ENCODE peak calls at places on chromosomes 11 and 22, in seven cellular contexts. One of them, this sample, is unnamed.

GRCh38 chr11:1563697-1564534 is 8.2 kb downstream of the DUSP8 start:
- DNase-seq in adipocyte: no peak
- DNase-seq in heart right ventricle: no peak
- DNase-seq in lower lobe of right lung: no peak
- DNase-seq in A549: no peak
- DNase-seq in body of pancreas: no peak
- DNase-seq in cardiac muscle cell: no peak
- DNase-seq in this sample: no peak

GRCh38 chr11:117829369-117829725 is 4.8 kb upstream of the FXYD2 start:
- DNase-seq in adipocyte: no peak
- DNase-seq in heart right ventricle: no peak
- DNase-seq in lower lobe of right lung: no peak
- DNase-seq in A549: no peak
- DNase-seq in body of pancreas: no peak
- DNase-seq in cardiac muscle cell: no peak
- DNase-seq in this sample: no peak

GRCh38 chr11:7488681-7489080 is 3.4 kb downstream of the OLFML1 start:
- DNase-seq in adipocyte: no peak
- DNase-seq in heart right ventricle: no peak
- DNase-seq in lower lobe of right lung: no peak
- DNase-seq in A549: no peak
- DNase-seq in body of pancreas: no peak
- DNase-seq in cardiac muscle cell: no peak
- DNase-seq in this sample: no peak

GRCh38 chr11:6498121-6498520 is 1.0 kb downstream of the DNHD1 start:
- DNase-seq in adipocyte: no peak
- DNase-seq in heart right ventricle: no peak
- DNase-seq in lower lobe of right lung: no peak
- DNase-seq in A549: no peak
- DNase-seq in body of pancreas: no peak
- DNase-seq in cardiac muscle cell: peak
- DNase-seq in this sample: no peak

GRCh38 chr11:120646206-120646605 is 134.7 kb downstream of the GRIK4 start:
- DNase-seq in adipocyte: no peak
- DNase-seq in heart right ventricle: no peak
- DNase-seq in lower lobe of right lung: no peak
- DNase-seq in A549: no peak
- DNase-seq in body of pancreas: no peak
- DNase-seq in cardiac muscle cell: no peak
- DNase-seq in this sample: no peak

GRCh38 chr22:46563381-46564083 is 26.1 kb upstream of the CELSR1 start:
- DNase-seq in adipocyte: peak
- DNase-seq in heart right ventricle: peak
- DNase-seq in lower lobe of right lung: peak
- DNase-seq in A549: peak
- DNase-seq in body of pancreas: peak
- DNase-seq in cardiac muscle cell: peak
- DNase-seq in this sample: peak

GRCh38 chr11:95301497-95301896 is 70.5 kb upstream of the SESN3 start:
- DNase-seq in adipocyte: peak
- DNase-seq in heart right ventricle: no peak
- DNase-seq in lower lobe of right lung: peak
- DNase-seq in A549: no peak
- DNase-seq in body of pancreas: peak
- DNase-seq in cardiac muscle cell: no peak
- DNase-seq in this sample: no peak

GRCh38 chr22:36616682-36617081 is 86.9 kb downstream of the CACNG2 start:
- DNase-seq in adipocyte: no peak
- DNase-seq in heart right ventricle: no peak
- DNase-seq in lower lobe of right lung: no peak
- DNase-seq in A549: no peak
- DNase-seq in body of pancreas: no peak
- DNase-seq in cardiac muscle cell: no peak
- DNase-seq in this sample: no peak

GRCh38 chr11:44638032-44638431 is 72.6 kb downstream of the CD82 start:
- DNase-seq in adipocyte: no peak
- DNase-seq in heart right ventricle: no peak
- DNase-seq in lower lobe of right lung: no peak
- DNase-seq in A549: no peak
- DNase-seq in body of pancreas: no peak
- DNase-seq in cardiac muscle cell: peak
- DNase-seq in this sample: peak

GRCh38 chr22:26555478-26555877 is 34.5 kb downstream of the TPST2 start:
- DNase-seq in adipocyte: no peak
- DNase-seq in heart right ventricle: peak
- DNase-seq in lower lobe of right lung: no peak
- DNase-seq in A549: no peak
- DNase-seq in body of pancreas: no peak
- DNase-seq in cardiac muscle cell: no peak
- DNase-seq in this sample: no peak

GRCh38 chr11:86952933-86953637 is 2.1 kb downstream of the FZD4 start:
- DNase-seq in adipocyte: peak
- DNase-seq in heart right ventricle: no peak
- DNase-seq in lower lobe of right lung: no peak
- DNase-seq in A549: no peak
- DNase-seq in body of pancreas: no peak
- DNase-seq in cardiac muscle cell: peak
- DNase-seq in this sample: no peak

GRCh38 chr11:75319035-75319877 is 32.2 kb downstream of the ARRB1 start:
- DNase-seq in adipocyte: no peak
- DNase-seq in heart right ventricle: no peak
- DNase-seq in lower lobe of right lung: peak
- DNase-seq in A549: no peak
- DNase-seq in body of pancreas: peak
- DNase-seq in cardiac muscle cell: no peak
- DNase-seq in this sample: no peak

GRCh38 chr11:75531325-75531724 is 5.6 kb upstream of the GDPD5 start:
- DNase-seq in adipocyte: no peak
- DNase-seq in heart right ventricle: no peak
- DNase-seq in lower lobe of right lung: no peak
- DNase-seq in A549: no peak
- DNase-seq in body of pancreas: no peak
- DNase-seq in cardiac muscle cell: no peak
- DNase-seq in this sample: no peak

GRCh38 chr11:68664906-68665305 is 19.4 kb upstream of the GAL start:
- DNase-seq in adipocyte: no peak
- DNase-seq in heart right ventricle: no peak
- DNase-seq in lower lobe of right lung: peak
- DNase-seq in A549: no peak
- DNase-seq in body of pancreas: no peak
- DNase-seq in cardiac muscle cell: no peak
- DNase-seq in this sample: no peak

GRCh38 chr11:56885182-56885581 is 103.5 kb upstream of the OR5AK2 start:
- DNase-seq in adipocyte: no peak
- DNase-seq in heart right ventricle: no peak
- DNase-seq in lower lobe of right lung: peak
- DNase-seq in A549: peak
- DNase-seq in body of pancreas: peak
- DNase-seq in cardiac muscle cell: no peak
- DNase-seq in this sample: no peak

GRCh38 chr11:106632283-106632682 is 386.0 kb downstream of the GUCY1A2 start:
- DNase-seq in adipocyte: no peak
- DNase-seq in heart right ventricle: no peak
- DNase-seq in lower lobe of right lung: no peak
- DNase-seq in A549: no peak
- DNase-seq in body of pancreas: no peak
- DNase-seq in cardiac muscle cell: no peak
- DNase-seq in this sample: no peak

GRCh38 chr11:28110108-28110838 is 2.1 kb downstream of the METTL15 start:
- DNase-seq in adipocyte: peak
- DNase-seq in heart right ventricle: peak
- DNase-seq in lower lobe of right lung: peak
- DNase-seq in A549: peak
- DNase-seq in body of pancreas: peak
- DNase-seq in cardiac muscle cell: peak
- DNase-seq in this sample: peak

GRCh38 chr11:69004411-69005182 is 8.4 kb downstream of the MRGPRF start:
- DNase-seq in adipocyte: no peak
- DNase-seq in heart right ventricle: no peak
- DNase-seq in lower lobe of right lung: no peak
- DNase-seq in A549: no peak
- DNase-seq in body of pancreas: no peak
- DNase-seq in cardiac muscle cell: no peak
- DNase-seq in this sample: no peak

GRCh38 chr22:44436656-44437492 is 61.2 kb downstream of the RTL6 start:
- DNase-seq in adipocyte: no peak
- DNase-seq in heart right ventricle: no peak
- DNase-seq in lower lobe of right lung: no peak
- DNase-seq in A549: no peak
- DNase-seq in body of pancreas: no peak
- DNase-seq in cardiac muscle cell: no peak
- DNase-seq in this sample: no peak

GRCh38 chr11:48210052-48210451 is 6.6 kb upstream of the OR4B1 start:
- DNase-seq in adipocyte: peak
- DNase-seq in heart right ventricle: no peak
- DNase-seq in lower lobe of right lung: no peak
- DNase-seq in A549: peak
- DNase-seq in body of pancreas: no peak
- DNase-seq in cardiac muscle cell: peak
- DNase-seq in this sample: no peak

GRCh38 chr22:35835998-35836691 is 118.5 kb downstream of the APOL5 start:
- DNase-seq in adipocyte: peak
- DNase-seq in heart right ventricle: peak
- DNase-seq in lower lobe of right lung: no peak
- DNase-seq in A549: peak
- DNase-seq in body of pancreas: peak
- DNase-seq in cardiac muscle cell: peak
- DNase-seq in this sample: no peak

GRCh38 chr11:77039491-77040400 is 5.5 kb downstream of the B3GNT6 start:
- DNase-seq in adipocyte: peak
- DNase-seq in heart right ventricle: peak
- DNase-seq in lower lobe of right lung: no peak
- DNase-seq in A549: no peak
- DNase-seq in body of pancreas: peak
- DNase-seq in cardiac muscle cell: peak
- DNase-seq in this sample: peak

GRCh38 chr22:19307872-19308271 is 16.4 kb upstream of the CLTCL1 start:
- DNase-seq in adipocyte: no peak
- DNase-seq in heart right ventricle: no peak
- DNase-seq in lower lobe of right lung: no peak
- DNase-seq in A549: no peak
- DNase-seq in body of pancreas: no peak
- DNase-seq in cardiac muscle cell: no peak
- DNase-seq in this sample: no peak

GRCh38 chr22:19304547-19304946 is 13.0 kb upstream of the CLTCL1 start:
- DNase-seq in adipocyte: no peak
- DNase-seq in heart right ventricle: no peak
- DNase-seq in lower lobe of right lung: no peak
- DNase-seq in A549: no peak
- DNase-seq in body of pancreas: no peak
- DNase-seq in cardiac muscle cell: no peak
- DNase-seq in this sample: no peak

GRCh38 chr22:19303785-19304184 is 12.3 kb upstream of the CLTCL1 start:
- DNase-seq in adipocyte: no peak
- DNase-seq in heart right ventricle: no peak
- DNase-seq in lower lobe of right lung: no peak
- DNase-seq in A549: no peak
- DNase-seq in body of pancreas: no peak
- DNase-seq in cardiac muscle cell: no peak
- DNase-seq in this sample: no peak
- H3K4me3 ChIP-seq in adipocyte: no peak
- H3K4me3 ChIP-seq in heart right ventricle: no peak
- H3K4me3 ChIP-seq in lower lobe of right lung: no peak
- H3K4me3 ChIP-seq in A549: no peak
- H3K4me3 ChIP-seq in body of pancreas: no peak
- H3K4me3 ChIP-seq in cardiac muscle cell: no peak
- H3K4me3 ChIP-seq in this sample: no peak

DNA sequence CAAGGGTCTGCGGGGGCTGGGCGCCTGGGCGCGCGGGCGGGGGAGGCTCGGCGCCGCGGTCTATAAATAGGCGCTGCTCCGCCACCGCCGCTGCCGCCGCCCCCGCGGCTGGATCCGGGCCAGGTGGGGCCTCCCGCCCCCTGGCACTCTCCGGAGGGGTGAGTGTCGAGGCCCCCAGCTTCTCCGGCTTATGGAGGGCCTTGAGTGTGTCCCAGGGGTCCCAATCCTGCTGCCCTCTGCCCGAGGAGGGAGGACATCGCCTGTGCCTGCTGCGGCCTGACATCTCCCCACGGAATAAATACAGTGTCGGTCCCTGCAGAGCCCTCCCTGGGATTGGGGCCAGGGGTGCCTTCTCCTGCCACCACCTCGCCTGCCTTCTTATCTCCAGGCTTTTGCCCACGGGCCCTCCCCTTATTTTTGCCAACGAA is 4.3 kb upstream of the GP1BB start:
- DNase-seq in adipocyte: peak
- DNase-seq in heart right ventricle: peak
- DNase-seq in lower lobe of right lung: no peak
- DNase-seq in A549: no peak
- DNase-seq in body of pancreas: no peak
- DNase-seq in cardiac muscle cell: peak
- DNase-seq in this sample: no peak
- H3K4me3 ChIP-seq in adipocyte: no peak
- H3K4me3 ChIP-seq in heart right ventricle: peak
- H3K4me3 ChIP-seq in lower lobe of right lung: peak
- H3K4me3 ChIP-seq in A549: peak
- H3K4me3 ChIP-seq in body of pancreas: no peak
- H3K4me3 ChIP-seq in cardiac muscle cell: peak
- H3K4me3 ChIP-seq in this sample: no peak

GRCh38 chr11:112822478-112823274 is 138.5 kb upstream of the NCAM1 start:
- DNase-seq in adipocyte: no peak
- DNase-seq in heart right ventricle: no peak
- DNase-seq in lower lobe of right lung: no peak
- DNase-seq in A549: no peak
- DNase-seq in body of pancreas: no peak
- DNase-seq in cardiac muscle cell: peak
- DNase-seq in this sample: peak
- H3K4me3 ChIP-seq in adipocyte: no peak
- H3K4me3 ChIP-seq in heart right ventricle: no peak
- H3K4me3 ChIP-seq in lower lobe of right lung: no peak
- H3K4me3 ChIP-seq in A549: no peak
- H3K4me3 ChIP-seq in body of pancreas: no peak
- H3K4me3 ChIP-seq in cardiac muscle cell: no peak
- H3K4me3 ChIP-seq in this sample: peak

GRCh38 chr11:64132982-64133705 is 32.8 kb downstream of the MACROD1 start:
- DNase-seq in adipocyte: no peak
- DNase-seq in heart right ventricle: no peak
- DNase-seq in lower lobe of right lung: no peak
- DNase-seq in A549: no peak
- DNase-seq in body of pancreas: no peak
- DNase-seq in cardiac muscle cell: no peak
- DNase-seq in this sample: no peak

GRCh38 chr11:64131657-64132387 is 34.1 kb downstream of the MACROD1 start:
- DNase-seq in adipocyte: no peak
- DNase-seq in heart right ventricle: no peak
- DNase-seq in lower lobe of right lung: peak
- DNase-seq in A549: no peak
- DNase-seq in body of pancreas: no peak
- DNase-seq in cardiac muscle cell: no peak
- DNase-seq in this sample: peak

GRCh38 chr11:64130618-64131017 is 35.3 kb downstream of the MACROD1 start:
- DNase-seq in adipocyte: no peak
- DNase-seq in heart right ventricle: no peak
- DNase-seq in lower lobe of right lung: peak
- DNase-seq in A549: no peak
- DNase-seq in body of pancreas: peak
- DNase-seq in cardiac muscle cell: peak
- DNase-seq in this sample: no peak

GRCh38 chr11:64134963-64135362 is 30.9 kb downstream of the MACROD1 start:
- DNase-seq in adipocyte: no peak
- DNase-seq in heart right ventricle: no peak
- DNase-seq in lower lobe of right lung: no peak
- DNase-seq in A549: no peak
- DNase-seq in body of pancreas: no peak
- DNase-seq in cardiac muscle cell: no peak
- DNase-seq in this sample: no peak

GRCh38 chr11:64132388-64132771 is 33.5 kb downstream of the MACROD1 start:
- DNase-seq in adipocyte: no peak
- DNase-seq in heart right ventricle: no peak
- DNase-seq in lower lobe of right lung: no peak
- DNase-seq in A549: no peak
- DNase-seq in body of pancreas: no peak
- DNase-seq in cardiac muscle cell: no peak
- DNase-seq in this sample: no peak
- H3K4me3 ChIP-seq in adipocyte: no peak
- H3K4me3 ChIP-seq in heart right ventricle: no peak
- H3K4me3 ChIP-seq in lower lobe of right lung: no peak
- H3K4me3 ChIP-seq in A549: no peak
- H3K4me3 ChIP-seq in body of pancreas: no peak
- H3K4me3 ChIP-seq in cardiac muscle cell: no peak
- H3K4me3 ChIP-seq in this sample: peak

This sample was measured in WERI-Rb-1.